ENCODE peak calls at places on chromosomes 11 and 22, in seven cellular contexts. U, G, Y, I, B, S and Q are unnamed samples.
A peak's percentile ranks its signal among the peaks of the same experiment; 100 is the strongest.

GRCh38 chr11:66958956-66959274 is 732 bp upstream of the PC start:
- DNase-seq in B (no peak), I (no peak), G (no peak), Y (no peak), U (no peak), S (no peak), Q (no peak)

GRCh38 chr11:93480756-93481155 is 62.4 kb downstream of the SMCO4 start:
- DNase-seq in G (no peak), S (no peak), U (no peak), Y (no peak), I (no peak), B (no peak), Q (no peak)

GRCh38 chr22:38973289-38974169 is 8.6 kb upstream of the APOBEC3B start:
- DNase-seq in G (peak; percentile 49), Y (no peak), I (peak; percentile 28), S (peak; percentile 40), U (no peak), B (no peak), Q (no peak)

GRCh38 chr11:7603031-7603781 is 70.1 kb downstream of the CYB5R2 start:
- DNase-seq in I (no peak), S (no peak), U (no peak), B (no peak), Y (no peak), G (no peak), Q (peak; percentile 17)

GRCh38 chr11:42345933-42346332 is 886.5 kb upstream of the LRRC4C start:
- DNase-seq in Y (no peak), S (no peak), I (no peak), B (no peak), U (no peak), G (no peak), Q (no peak)

GRCh38 chr22:24061124-24061684 is 50.1 kb downstream of the CABIN1 start:
- DNase-seq in G (no peak), B (no peak), U (no peak), I (no peak), Y (no peak), S (no peak), Q (no peak)

GRCh38 chr11:123231263-123231662 is 36.2 kb upstream of the CLMP start:
- DNase-seq in U (no peak), G (no peak), B (no peak), Y (no peak), S (peak; percentile 51), I (no peak), Q (no peak)

GRCh38 chr22:31241936-31242335 is 29.8 kb downstream of the LIMK2 start:
- DNase-seq in I (no peak), B (peak; percentile 78), Y (no peak), G (no peak), S (peak; percentile 64), U (no peak), Q (no peak)

GRCh38 chr11:131668867-131669780 is 298.7 kb downstream of the NTM start:
- DNase-seq in S (peak; percentile 48), B (peak; percentile 28), Y (peak; percentile 48), G (no peak), U (no peak), I (peak; percentile 5), Q (peak; percentile 47)

GRCh38 chr22:47071078-47071811 is 308.8 kb downstream of the TBC1D22A start:
- DNase-seq in I (no peak), G (no peak), B (no peak), S (no peak), U (no peak), Y (no peak), Q (no peak)

GRCh38 chr11:1519028-1519736 is 32.6 kb upstream of the MOB2 start:
- DNase-seq in B (no peak), G (no peak), I (no peak), U (no peak), Y (peak; percentile 5), S (no peak), Q (no peak)

GRCh38 chr11:128575956-128576340 is 11.4 kb downstream of the ETS1 start:
- DNase-seq in B (no peak), Y (no peak), I (no peak), U (peak; percentile 82), S (peak; percentile 86), G (no peak), Q (no peak)

GRCh38 chr11:2309251-2310072 is 7.6 kb downstream of the TSPAN32 start:
- DNase-seq in Y (no peak), G (no peak), U (no peak), B (no peak), I (no peak), S (no peak), Q (no peak)

GRCh38 chr22:30309981-30310672 is 16.6 kb downstream of the TBC1D10A start:
- DNase-seq in U (no peak), S (peak; percentile 63), B (no peak), G (no peak), Y (no peak), I (no peak), Q (peak; percentile 60)

GRCh38 chr11:69010361-69010891 is 2.6 kb downstream of the MRGPRF start:
- DNase-seq in Y (no peak), B (peak; percentile 14), I (peak; percentile 12), U (no peak), G (no peak), S (no peak), Q (no peak)

GRCh38 chr11:96306933-96307747 is 35.9 kb downstream of the MAML2 start:
- DNase-seq in I (no peak), G (no peak), U (peak; percentile 96), S (peak; percentile 99), B (peak; percentile 92), Y (peak; percentile 49), Q (peak; percentile 72)

GRCh38 chr11:131884461-131885073 is 514.2 kb downstream of the NTM start:
- DNase-seq in I (no peak), S (no peak), U (no peak), G (no peak), B (no peak), Y (no peak), Q (no peak)

GRCh38 chr22:43743131-43743530 is 69.0 kb downstream of the EFCAB6 start:
- DNase-seq in B (no peak), G (no peak), Y (no peak), I (no peak), U (no peak), S (no peak), Q (no peak)

GRCh38 chr11:84383571-84383970 is 1097.4 kb upstream of the CCDC90B start:
- DNase-seq in Y (no peak), U (no peak), I (no peak), B (no peak), S (peak; percentile 20), G (no peak), Q (no peak)

GRCh38 chr11:3958301-3958700 is 102.8 kb downstream of the STIM1 start:
- DNase-seq in U (no peak), S (no peak), G (no peak), B (no peak), I (no peak), Y (no peak), Q (no peak)

GRCh38 chr22:35835998-35836691 is 118.5 kb downstream of the APOL5 start:
- DNase-seq in G (no peak), Y (peak; percentile 70), B (peak; percentile 85), U (peak; percentile 57), I (peak; percentile 74), S (peak; percentile 91), Q (peak; percentile 39)

GRCh38 chr11:110774138-110775014 is 62.1 kb upstream of the ARHGAP20 start:
- DNase-seq in B (no peak), G (no peak), Y (no peak), S (no peak), U (no peak), I (no peak), Q (no peak)

GRCh38 chr11:47987781-47988180 is 7.4 kb downstream of the PTPRJ start:
- DNase-seq in G (no peak), U (no peak), B (no peak), S (no peak), I (no peak), Y (no peak), Q (no peak)

GRCh38 chr11:35487532-35488078 is 37.8 kb downstream of the PAMR1 start:
- DNase-seq in G (no peak), U (peak; percentile 15), I (peak; percentile 22), S (peak; percentile 81), B (peak; percentile 37), Y (no peak), Q (peak; percentile 44)